ENCODE peak calls at places on chromosomes 5 and 9, in five cellular contexts. G is psoas muscle, T is choroid plexus epithelial cell, W is transverse colon, Q is OCI-LY7. Y is an unnamed sample.

GRCh38 chr5:137563301-137563645 is 64.1 kb upstream of the SPOCK1 start:
- DNase-seq in G (no peak), T (no peak), W (no peak), Q (no peak), Y (no peak)

GRCh38 chr9:134214766-134215394 is 50.5 kb upstream of the RNU6ATAC start:
- DNase-seq in G (peak; percentile 55), T (no peak), W (no peak), Q (no peak), Y (no peak)

GRCh38 chr5:32193591-32193990 is 19.5 kb upstream of the GOLPH3 start:
- DNase-seq in G (peak; percentile 74), T (peak; percentile 93), W (peak; percentile 90), Q (no peak), Y (peak; percentile 92)

GRCh38 chr9:108786756-108787663 is 68.8 kb downstream of the ACTL7B start:
- DNase-seq in G (no peak), T (peak; percentile 62), W (no peak), Q (no peak), Y (peak; percentile 18)

GRCh38 chr9:110329676-110330235 is 7.9 kb downstream of the TXNDC8 start:
- DNase-seq in G (no peak), T (no peak), W (no peak), Q (no peak), Y (no peak)

GRCh38 chr5:168898261-168898911 is 319.2 kb upstream of the PANK3 start:
- DNase-seq in G (no peak), T (no peak), W (no peak), Q (no peak), Y (no peak)

GRCh38 chr5:158619083-158619788 is 480.5 kb downstream of the EBF1 start:
- DNase-seq in G (no peak), T (no peak), W (no peak), Q (no peak), Y (no peak)

GRCh38 chr5:179215576-179215975 is 129.7 kb downstream of the ADAMTS2 start:
- DNase-seq in G (no peak), T (no peak), W (no peak), Q (no peak), Y (no peak)

GRCh38 chr5:95673076-95673475 is 9.7 kb downstream of the SPATA9 start:
- DNase-seq in G (peak; percentile 56), T (peak; percentile 76), W (no peak), Q (no peak), Y (peak; percentile 79)

GRCh38 chr5:134029156-134029555 is 24.4 kb upstream of the VDAC1 start:
- DNase-seq in G (no peak), T (peak; percentile 60), W (no peak), Q (no peak), Y (peak; percentile 97)

GRCh38 chr5:8906303-8906967 is 639.4 kb downstream of the SEMA5A start:
- DNase-seq in G (no peak), T (peak; percentile 73), W (no peak), Q (no peak), Y (no peak)

GRCh38 chr5:152367554-152367953 is 37.5 kb downstream of the NMUR2 start:
- DNase-seq in G (no peak), T (no peak), W (no peak), Q (no peak), Y (no peak)

GRCh38 chr5:107593009-107593408 is 77.7 kb downstream of the EFNA5 start:
- DNase-seq in G (no peak), T (no peak), W (no peak), Q (no peak), Y (no peak)

GRCh38 chr9:89139450-89139849 is 39.2 kb downstream of the SHC3 start:
- DNase-seq in G (no peak), T (peak; percentile 61), W (no peak), Q (no peak), Y (peak; percentile 68)

GRCh38 chr9:35976726-35977125 is 18.8 kb upstream of the OR2S2 start:
- DNase-seq in G (no peak), T (no peak), W (no peak), Q (peak; percentile 77), Y (no peak)

GRCh38 chr9:130895481-130896232 is 955 bp downstream of the QRFP start:
- DNase-seq in G (no peak), T (peak; percentile 48), W (no peak), Q (no peak), Y (no peak)

GRCh38 chr5:35838370-35839042 is 18.2 kb upstream of the IL7R start:
- DNase-seq in G (no peak), T (no peak), W (no peak), Q (no peak), Y (no peak)

GRCh38 chr5:59724482-59725392 is 168.8 kb downstream of the PDE4D start:
- DNase-seq in G (no peak), T (peak; percentile 81), W (peak; percentile 26), Q (peak; percentile 55), Y (peak; percentile 67)

GRCh38 chr9:134892820-134893420 is 12.3 kb downstream of the FCN2 start:
- DNase-seq in G (no peak), T (no peak), W (no peak), Q (no peak), Y (no peak)

GRCh38 chr9:30774326-30774725 is 1610.1 kb upstream of the ACO1 start:
- DNase-seq in G (peak; percentile 21), T (peak; percentile 15), W (no peak), Q (no peak), Y (no peak)

GRCh38 chr9:92325991-92326500 is 293 bp downstream of the CENPP start:
- DNase-seq in G (no peak), T (no peak), W (no peak), Q (peak; percentile 50), Y (no peak)

GRCh38 chr5:179290681-179291540 is 54.4 kb downstream of the ADAMTS2 start:
- DNase-seq in G (no peak), T (no peak), W (no peak), Q (no peak), Y (no peak)

GRCh38 chr9:130878295-130878694 is 18.3 kb downstream of the QRFP start:
- DNase-seq in G (peak; percentile 19), T (no peak), W (no peak), Q (no peak), Y (no peak)

GRCh38 chr5:158979749-158980521 is 119.8 kb downstream of the EBF1 start:
- DNase-seq in G (peak; percentile 76), T (peak; percentile 61), W (peak; percentile 8), Q (no peak), Y (peak; percentile 78)

GRCh38 chr9:91771027-91771426 is 179.0 kb downstream of the ROR2 start:
- DNase-seq in G (no peak), T (peak; percentile 97), W (peak; percentile 44), Q (peak; percentile 6), Y (peak; percentile 79)

GRCh38 chr5:91386120-91386519 is 3.0 kb upstream of the ARRDC3 start:
- DNase-seq in G (no peak), T (no peak), W (no peak), Q (no peak), Y (no peak)

GRCh38 chr5:141856030-141856790 is 22.0 kb downstream of the PCDH1 start:
- DNase-seq in G (no peak), T (no peak), W (no peak), Q (no peak), Y (no peak)

GRCh38 chr9:95876138-95876444 is 600 bp downstream of the ERCC6L2 start:
- DNase-seq in G (no peak), T (no peak), W (no peak), Q (no peak), Y (no peak)
- H3K4me3 ChIP-seq in G (no peak overlapping the region), T (no peak overlapping the region), W (peak overlapping the region; percentile 41), Q (no peak overlapping the region), Y (no peak overlapping the region)

DNA sequence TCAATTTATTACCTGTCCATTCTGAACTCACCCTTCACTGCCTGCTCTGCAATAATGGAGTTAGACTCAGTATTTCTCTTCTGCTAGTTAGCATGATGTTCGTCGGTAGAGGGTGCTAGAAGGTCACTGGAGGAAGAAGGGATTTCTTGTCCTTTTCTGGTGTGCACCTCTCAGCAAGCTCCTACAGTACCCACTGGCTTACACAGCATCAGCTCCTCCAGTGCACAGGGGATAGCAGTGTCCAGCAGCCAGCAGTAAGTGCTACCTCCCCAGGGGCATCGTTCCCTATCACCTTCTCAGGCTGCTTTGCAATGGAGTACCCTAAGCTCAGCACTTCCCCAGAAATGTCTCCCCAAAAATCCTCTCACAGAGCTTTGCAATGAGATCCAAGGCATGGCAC is 45.9 kb upstream of the APC start:
- DNase-seq in G (no peak), T (peak; percentile 55), W (no peak), Q (peak; percentile 71), Y (peak; percentile 64)
- TF ChIP-seq CTCF in G (no peak), T (peak; percentile 49), W (no peak), Q (peak; percentile 79), Y (peak; percentile 60)

GRCh38 chr5:176891331-176891958 is 7.7 kb downstream of the HK3 start:
- DNase-seq in G (no peak), T (no peak), W (peak; percentile 1), Q (no peak), Y (no peak)

GRCh38 chr5:176894298-176894697 is 4.8 kb downstream of the HK3 start:
- DNase-seq in G (no peak), T (no peak), W (no peak), Q (no peak), Y (no peak)

GRCh38 chr5:176892663-176893062 is 6.5 kb downstream of the HK3 start:
- DNase-seq in G (no peak), T (no peak), W (no peak), Q (no peak), Y (no peak)

GRCh38 chr5:176895829-176896228 is 3.3 kb downstream of the HK3 start:
- DNase-seq in G (no peak), T (no peak), W (no peak), Q (no peak), Y (no peak)

GRCh38 chr5:176895350-176895749 is 3.8 kb downstream of the HK3 start:
- DNase-seq in G (no peak), T (no peak), W (no peak), Q (no peak), Y (no peak)
- H3K4me3 ChIP-seq in G (no peak overlapping the region), T (no peak overlapping the region), W (no peak overlapping the region), Q (no peak overlapping the region), Y (no peak overlapping the region)

DNA sequence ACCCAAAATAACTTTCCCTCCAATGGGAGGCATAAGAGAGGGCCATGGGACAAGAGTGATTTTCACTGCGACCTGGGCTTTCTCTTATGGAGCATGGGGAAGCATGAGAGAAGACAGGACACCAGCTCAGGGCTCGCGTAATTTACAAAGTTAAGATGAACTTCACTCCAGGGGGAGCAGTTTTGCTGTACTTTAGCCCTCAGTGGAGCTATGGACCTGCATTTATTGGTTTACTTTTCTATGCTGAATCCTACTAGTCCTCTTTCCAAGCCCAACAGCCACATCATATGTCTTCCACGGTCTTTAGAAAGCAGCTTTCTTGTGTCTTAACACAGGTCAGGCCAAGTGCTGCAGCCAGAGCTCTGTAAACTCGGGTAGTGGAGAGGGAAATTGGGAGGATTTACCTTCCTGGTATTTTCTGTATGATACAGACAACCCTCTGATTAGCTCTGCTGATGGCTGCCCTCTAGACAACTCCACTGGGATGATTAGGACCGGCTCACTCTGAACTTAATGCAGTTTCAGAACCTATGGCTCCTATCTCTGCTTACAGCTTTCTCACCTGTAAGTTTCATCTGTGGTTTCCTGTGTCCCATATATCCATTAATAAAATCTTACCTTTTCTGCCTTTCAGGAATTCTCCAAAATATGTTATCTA is 581.0 kb upstream of the RORB start:
- DNase-seq in G (no peak), T (peak; percentile 71), W (no peak), Q (no peak), Y (no peak)
- TF ChIP-seq CTCF in G (no peak), T (peak; percentile 69), W (no peak), Q (no peak), Y (no peak)

GRCh38 chr5:149428032-149428431 is 48.9 kb upstream of the IL17B start:
- DNase-seq in G (no peak), T (no peak), W (no peak), Q (no peak), Y (no peak)
- H3K4me3 ChIP-seq in G (no peak overlapping the region), T (no peak overlapping the region), W (no peak overlapping the region), Q (no peak overlapping the region), Y (no peak overlapping the region)